ENCODE peak calls at places on chromosomes 1 and 21, in seven cellular contexts. H is HCT116, Q is SK-N-SH, X is H1, F is GM12878, V is HepG2, U is K562. W is an unnamed sample.

GRCh38 chr21:35491114-35491513 is 442.0 kb upstream of the RUNX1 start:
- DNase-seq in H (no peak), F (no peak), V (no peak), X (no peak), U (no peak), Q (no peak), W (no peak)

GRCh38 chr1:219961684-219962083 is 33.3 kb upstream of the SLC30A10 start:
- DNase-seq in V (no peak), H (no peak), F (no peak), Q (no peak), X (no peak), U (no peak), W (no peak)

GRCh38 chr1:58442114-58442513 is 104.4 kb downstream of the OMA1 start:
- DNase-seq in V (no peak), X (no peak), F (no peak), Q (peak; percentile 27), H (no peak), U (no peak), W (no peak)

GRCh38 chr1:185654199-185654951 is 79.8 kb upstream of the HMCN1 start:
- DNase-seq in U (no peak), V (peak; percentile 49), F (no peak), H (no peak), Q (no peak), X (no peak), W (peak; percentile 21)

GRCh38 chr1:57327946-57328345 is 95.9 kb downstream of the DAB1 start:
- DNase-seq in X (no peak), F (no peak), V (no peak), U (no peak), H (no peak), Q (no peak), W (no peak)

GRCh38 chr1:170262540-170262939 is 116.8 kb downstream of the NTMT2 start:
- DNase-seq in F (no peak), X (no peak), H (no peak), V (no peak), Q (no peak), U (no peak), W (no peak)

GRCh38 chr1:21337931-21338567 is 47.8 kb upstream of the ECE1 start:
- DNase-seq in V (no peak), F (no peak), H (no peak), Q (no peak), U (no peak), X (no peak), W (peak; percentile 91)

GRCh38 chr1:172775598-172776570 is 117.0 kb downstream of the FASLG start:
- DNase-seq in U (no peak), Q (no peak), F (no peak), H (no peak), V (no peak), X (no peak), W (no peak)

GRCh38 chr1:174837386-174837785 is 162.4 kb upstream of the CACYBP start:
- DNase-seq in H (no peak), V (no peak), X (no peak), Q (no peak), U (no peak), F (no peak), W (no peak)

GRCh38 chr1:20932437-20932977 is 145.4 kb upstream of the HP1BP3 start:
- DNase-seq in U (no peak), V (no peak), X (no peak), H (no peak), F (peak; percentile 27), Q (no peak), W (no peak)

GRCh38 chr21:36744560-36745231 is 45.8 kb downstream of the SIM2 start:
- DNase-seq in F (no peak), V (no peak), H (no peak), X (no peak), Q (peak; percentile 87), U (no peak), W (no peak)

GRCh38 chr1:15277370-15277769 is 30.3 kb downstream of the FHAD1 start:
- DNase-seq in F (no peak), H (no peak), Q (no peak), X (no peak), V (no peak), U (no peak), W (no peak)

GRCh38 chr1:42674214-42674613 is 8.0 kb upstream of the YBX1 start:
- DNase-seq in X (no peak), U (no peak), V (no peak), H (no peak), Q (no peak), F (no peak), W (peak; percentile 92)

GRCh38 chr1:15526021-15526489 is 593 bp upstream of the DNAJC16 start:
- DNase-seq in Q (no peak), X (no peak), H (no peak), V (no peak), U (no peak), F (no peak), W (no peak)

GRCh38 chr1:70487910-70488665 is 77.0 kb downstream of the CTH start:
- DNase-seq in X (peak; percentile 63), F (peak; percentile 16), H (peak; percentile 46), Q (peak; percentile 45), U (peak; percentile 19), V (peak; percentile 43), W (peak; percentile 51)

GRCh38 chr1:25197982-25198681 is 34.2 kb downstream of the SYF2 start:
- DNase-seq in Q (no peak), X (no peak), F (no peak), H (no peak), U (no peak), V (peak; percentile 82), W (no peak)

GRCh38 chr1:216936779-216937178 is 213.6 kb upstream of the ESRRG start:
- DNase-seq in H (no peak), V (no peak), Q (no peak), X (no peak), U (no peak), F (no peak), W (no peak)

GRCh38 chr1:23407036-23407630 is 17.4 kb downstream of the TCEA3 start:
- DNase-seq in H (no peak), Q (no peak), X (no peak), V (no peak), F (no peak), U (no peak), W (no peak)

GRCh38 chr1:243421784-243422183 is 165.9 kb downstream of the SDCCAG8 start:
- DNase-seq in H (no peak), Q (peak; percentile 57), U (no peak), X (no peak), F (no peak), V (no peak), W (no peak)

GRCh38 chr1:30218438-30218837 is 504.9 kb downstream of the MATN1 start:
- DNase-seq in Q (no peak), H (no peak), U (no peak), V (no peak), X (no peak), F (no peak), W (no peak)

GRCh38 chr1:29962831-29963247 is 726.5 kb downstream of the PTPRU start:
- DNase-seq in F (no peak), V (no peak), X (no peak), Q (no peak), H (peak; percentile 54), U (peak; percentile 45), W (no peak)

GRCh38 chr1:208117817-208118216 is 126.4 kb downstream of the PLXNA2 start:
- DNase-seq in U (no peak), H (no peak), V (no peak), F (no peak), Q (no peak), X (no peak), W (no peak)

GRCh38 chr1:206631085-206631509 is 4.2 kb upstream of the DYRK3 start:
- DNase-seq in F (peak; percentile 60), U (peak; percentile 95), V (peak; percentile 78), H (peak; percentile 88), Q (peak; percentile 58), X (peak; percentile 68), W (peak; percentile 83)

GRCh38 chr1:155127672-155128468 is at the start of gene EFNA1:
- DNase-seq in V (peak; percentile 59), F (no peak), X (peak; percentile 69), Q (peak; percentile 84), H (no peak), U (peak; percentile 78), W (peak; percentile 72)
- TF ChIP-seq MAX in V (no peak), F (no peak), X (no peak), Q (no peak), H (no peak), U (no peak), W (no peak)

GRCh38 chr1:118963456-118964430 is 24.4 kb downstream of the TBX15 start:
- DNase-seq in Q (no peak), H (peak; percentile 35), X (no peak), V (peak; percentile 99), U (no peak), F (no peak), W (no peak)
- H2AFZ ChIP-seq in Q (no peak overlapping the region), H (no peak overlapping the region), X (no peak overlapping the region), V (no peak overlapping the region), U (peak overlapping the region; percentile 40), F (no peak overlapping the region), W (no peak overlapping the region)

DNA sequence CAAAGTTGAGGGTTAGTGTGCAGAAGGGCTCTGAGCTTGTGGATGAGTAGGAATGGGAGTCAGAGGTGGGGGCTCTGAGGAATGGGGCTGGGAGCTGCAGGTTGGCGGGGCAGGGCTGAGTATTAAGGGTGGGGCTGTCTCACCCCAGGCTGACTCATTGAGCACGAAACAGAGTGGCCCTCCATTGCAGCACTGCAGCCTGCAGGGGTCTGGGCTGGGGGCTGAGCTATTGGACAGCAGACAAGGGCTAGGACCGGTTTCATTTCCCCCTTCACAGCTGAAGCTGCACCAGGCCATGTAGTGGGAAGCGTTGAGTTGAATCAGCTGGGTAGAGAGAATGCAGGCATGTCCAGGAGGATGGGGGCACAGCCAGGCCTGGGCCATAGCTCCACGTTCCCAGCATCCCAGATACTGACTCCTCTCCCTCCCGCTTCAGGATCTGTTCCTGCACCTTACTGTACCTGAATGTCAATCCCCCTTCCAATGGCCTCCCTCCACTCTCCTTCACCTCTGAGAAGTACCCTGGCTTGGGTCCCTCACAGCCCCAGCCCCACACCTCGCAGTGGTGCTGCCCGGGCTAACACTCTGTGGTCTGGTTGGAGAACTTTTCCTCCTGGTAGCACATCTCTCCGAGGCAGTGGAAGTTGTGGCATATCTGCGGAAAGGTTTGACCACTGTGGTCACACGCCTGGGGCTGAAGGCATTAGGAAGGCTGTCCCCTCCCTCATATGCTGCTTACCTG is 4.4 kb upstream of the INPP5B start:
- DNase-seq in V (no peak), U (no peak), F (no peak), H (no peak), Q (no peak), X (no peak), W (no peak)
- TF ChIP-seq MAX in V (no peak), U (no peak), F (no peak), H (no peak), Q (no peak), X (no peak), W (no peak)

DNA sequence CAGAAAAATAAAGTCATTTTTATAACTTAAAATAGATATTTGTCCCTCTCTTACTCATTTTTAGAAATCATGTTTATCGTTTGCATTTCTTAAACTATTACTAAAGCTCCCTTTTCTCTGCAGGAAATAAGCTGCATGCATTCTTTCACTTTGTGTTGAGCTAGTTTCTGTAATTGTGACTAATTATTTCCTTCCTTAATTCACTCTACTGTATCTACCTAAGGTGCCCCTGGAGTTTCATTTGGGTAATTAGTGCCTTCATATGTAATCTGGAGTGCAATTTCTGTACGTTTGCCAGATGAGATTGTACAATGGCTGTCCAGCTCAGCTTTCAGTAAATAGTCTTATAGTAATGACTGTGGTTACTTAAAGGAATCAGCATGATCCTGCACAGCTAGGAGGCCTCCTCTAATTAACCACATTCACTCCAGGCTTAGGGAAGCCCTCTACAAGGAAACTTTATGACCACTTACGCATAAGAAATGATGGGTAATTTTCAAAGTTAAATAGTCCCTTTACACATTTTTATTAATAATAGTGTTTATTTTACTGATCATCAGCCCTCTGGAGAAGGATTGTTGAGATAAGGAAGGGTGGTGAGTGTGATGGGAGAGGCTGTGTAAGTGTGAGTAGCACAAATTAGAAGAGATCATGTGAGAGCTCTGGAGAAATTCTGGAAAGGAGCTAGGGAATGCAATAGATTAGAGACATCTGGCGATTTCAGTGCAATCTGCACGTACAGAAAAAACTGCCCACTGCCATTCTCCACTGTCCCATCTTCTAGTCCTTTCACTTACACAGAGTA is 86.8 kb downstream of the LRRC8C start:
- DNase-seq in X (no peak), U (no peak), F (peak; percentile 80), Q (peak; percentile 41), V (no peak), H (no peak), W (peak; percentile 89)
- H2AFZ ChIP-seq in X (no peak overlapping the region), U (no peak overlapping the region), F (no peak overlapping the region), Q (no peak overlapping the region), V (no peak overlapping the region), H (no peak overlapping the region), W (no peak overlapping the region)

W was measured in endothelial cell of umbilical vein.